ENCODE peak calls at places on chromosome 11, in eight cellular contexts. One of them, this sample, is unnamed. For H3K36me3 and H3K9me3, the result is how much of the 10 kb centered on the place peaks cover.

GRCh38 chr11:1257366-1257765 is 34.5 kb downstream of the MUC5B start:
- DNase-seq in heart right ventricle: no peak
- DNase-seq in neural progenitor cell: no peak
- DNase-seq in ovary: no peak
- DNase-seq in psoas muscle: no peak
- DNase-seq in CD4-positive, alpha-beta memory T cell: no peak
- DNase-seq in mesenchymal stem cell: no peak
- DNase-seq in cardiac muscle cell: no peak
- DNase-seq in this sample: no peak

GRCh38 chr11:131217313-131218297 is 152.8 kb upstream of the NTM start:
- DNase-seq in heart right ventricle: no peak
- DNase-seq in neural progenitor cell: no peak
- DNase-seq in ovary: no peak
- DNase-seq in psoas muscle: no peak
- DNase-seq in CD4-positive, alpha-beta memory T cell: no peak
- DNase-seq in mesenchymal stem cell: no peak
- DNase-seq in cardiac muscle cell: no peak
- DNase-seq in this sample: no peak

GRCh38 chr11:22583963-22584492 is 41.6 kb downstream of the FANCF start:
- DNase-seq in heart right ventricle: no peak
- DNase-seq in neural progenitor cell: no peak
- DNase-seq in ovary: no peak
- DNase-seq in psoas muscle: no peak
- DNase-seq in CD4-positive, alpha-beta memory T cell: no peak
- DNase-seq in mesenchymal stem cell: no peak
- DNase-seq in cardiac muscle cell: no peak
- DNase-seq in this sample: no peak

GRCh38 chr11:105824494-105825013 is 197.5 kb downstream of the MSANTD4 start:
- DNase-seq in heart right ventricle: no peak
- DNase-seq in neural progenitor cell: no peak
- DNase-seq in ovary: no peak
- DNase-seq in psoas muscle: no peak
- DNase-seq in CD4-positive, alpha-beta memory T cell: no peak
- DNase-seq in mesenchymal stem cell: no peak
- DNase-seq in cardiac muscle cell: no peak
- DNase-seq in this sample: no peak

GRCh38 chr11:45933131-45933821 is 10.8 kb downstream of the LARGE2 start:
- DNase-seq in heart right ventricle: no peak
- DNase-seq in neural progenitor cell: no peak
- DNase-seq in ovary: peak
- DNase-seq in psoas muscle: no peak
- DNase-seq in CD4-positive, alpha-beta memory T cell: no peak
- DNase-seq in mesenchymal stem cell: peak
- DNase-seq in cardiac muscle cell: peak
- DNase-seq in this sample: no peak

GRCh38 chr11:57681168-57681567 is 13.3 kb downstream of the ZDHHC5 start:
- DNase-seq in heart right ventricle: no peak
- DNase-seq in neural progenitor cell: no peak
- DNase-seq in ovary: no peak
- DNase-seq in psoas muscle: no peak
- DNase-seq in CD4-positive, alpha-beta memory T cell: no peak
- DNase-seq in mesenchymal stem cell: no peak
- DNase-seq in cardiac muscle cell: no peak
- DNase-seq in this sample: no peak

GRCh38 chr11:108160970-108161566 is 39.7 kb downstream of the ACAT1 start:
- DNase-seq in heart right ventricle: no peak
- DNase-seq in neural progenitor cell: no peak
- DNase-seq in ovary: no peak
- DNase-seq in psoas muscle: no peak
- DNase-seq in CD4-positive, alpha-beta memory T cell: no peak
- DNase-seq in mesenchymal stem cell: no peak
- DNase-seq in cardiac muscle cell: no peak
- DNase-seq in this sample: no peak

GRCh38 chr11:64864473-64865285 is 13.7 kb downstream of the EHD1 start:
- DNase-seq in heart right ventricle: peak
- DNase-seq in neural progenitor cell: peak
- DNase-seq in ovary: peak
- DNase-seq in psoas muscle: peak
- DNase-seq in CD4-positive, alpha-beta memory T cell: no peak
- DNase-seq in mesenchymal stem cell: peak
- DNase-seq in cardiac muscle cell: peak
- DNase-seq in this sample: peak

GRCh38 chr11:58164389-58164788 is 24.5 kb upstream of the OR9Q2 start:
- DNase-seq in heart right ventricle: no peak
- DNase-seq in neural progenitor cell: no peak
- DNase-seq in ovary: no peak
- DNase-seq in psoas muscle: no peak
- DNase-seq in CD4-positive, alpha-beta memory T cell: no peak
- DNase-seq in mesenchymal stem cell: no peak
- DNase-seq in cardiac muscle cell: no peak
- DNase-seq in this sample: no peak

GRCh38 chr11:57476223-57476882 is 16.0 kb downstream of the RTN4RL2 start:
- DNase-seq in heart right ventricle: no peak
- DNase-seq in neural progenitor cell: peak
- DNase-seq in ovary: peak
- DNase-seq in psoas muscle: peak
- DNase-seq in CD4-positive, alpha-beta memory T cell: peak
- DNase-seq in mesenchymal stem cell: no peak
- DNase-seq in cardiac muscle cell: no peak
- DNase-seq in this sample: no peak

GRCh38 chr11:126522152-126522551 is 166.7 kb downstream of the ST3GAL4 start:
- DNase-seq in heart right ventricle: no peak
- DNase-seq in neural progenitor cell: no peak
- DNase-seq in ovary: no peak
- DNase-seq in psoas muscle: no peak
- DNase-seq in CD4-positive, alpha-beta memory T cell: no peak
- DNase-seq in mesenchymal stem cell: no peak
- DNase-seq in cardiac muscle cell: peak
- DNase-seq in this sample: no peak

GRCh38 chr11:20056109-20057054 is 103.9 kb downstream of the DBX1 start:
- DNase-seq in heart right ventricle: no peak
- DNase-seq in neural progenitor cell: no peak
- DNase-seq in ovary: no peak
- DNase-seq in psoas muscle: peak
- DNase-seq in CD4-positive, alpha-beta memory T cell: no peak
- DNase-seq in mesenchymal stem cell: no peak
- DNase-seq in cardiac muscle cell: no peak
- DNase-seq in this sample: no peak

GRCh38 chr11:32145282-32145681 is 54.4 kb downstream of the RCN1 start:
- DNase-seq in heart right ventricle: no peak
- DNase-seq in neural progenitor cell: no peak
- DNase-seq in ovary: no peak
- DNase-seq in psoas muscle: no peak
- DNase-seq in CD4-positive, alpha-beta memory T cell: no peak
- DNase-seq in mesenchymal stem cell: no peak
- DNase-seq in cardiac muscle cell: no peak
- DNase-seq in this sample: no peak

GRCh38 chr11:75105462-75105925 is 8.8 kb upstream of the OR2AT4 start:
- DNase-seq in heart right ventricle: no peak
- DNase-seq in neural progenitor cell: peak
- DNase-seq in ovary: no peak
- DNase-seq in psoas muscle: no peak
- DNase-seq in CD4-positive, alpha-beta memory T cell: no peak
- DNase-seq in mesenchymal stem cell: no peak
- DNase-seq in cardiac muscle cell: no peak
- DNase-seq in this sample: no peak

GRCh38 chr11:134987223-134987768 is 575.3 kb upstream of the B3GAT1 start:
- DNase-seq in heart right ventricle: no peak
- DNase-seq in neural progenitor cell: no peak
- DNase-seq in ovary: no peak
- DNase-seq in psoas muscle: no peak
- DNase-seq in CD4-positive, alpha-beta memory T cell: no peak
- DNase-seq in mesenchymal stem cell: no peak
- DNase-seq in cardiac muscle cell: no peak
- DNase-seq in this sample: no peak
- H3K27ac ChIP-seq in heart right ventricle: no peak
- H3K27ac ChIP-seq in neural progenitor cell: no peak
- H3K27ac ChIP-seq in ovary: no peak
- H3K27ac ChIP-seq in psoas muscle: no peak
- H3K27ac ChIP-seq in CD4-positive, alpha-beta memory T cell: no peak
- H3K27ac ChIP-seq in mesenchymal stem cell: no peak
- H3K27ac ChIP-seq in cardiac muscle cell: no peak
- H3K27ac ChIP-seq in this sample: no peak

GRCh38 chr11:70410276-70410675 is 11.9 kb downstream of the CTTN start:
- DNase-seq in heart right ventricle: peak
- DNase-seq in neural progenitor cell: no peak
- DNase-seq in ovary: no peak
- DNase-seq in psoas muscle: no peak
- DNase-seq in CD4-positive, alpha-beta memory T cell: no peak
- DNase-seq in mesenchymal stem cell: no peak
- DNase-seq in cardiac muscle cell: no peak
- DNase-seq in this sample: no peak
- H3K36me3 ChIP-seq in heart right ventricle: half or more
- H3K36me3 ChIP-seq in neural progenitor cell: under half
- H3K36me3 ChIP-seq in ovary: under half
- H3K36me3 ChIP-seq in psoas muscle: under half
- H3K36me3 ChIP-seq in CD4-positive, alpha-beta memory T cell: under half
- H3K36me3 ChIP-seq in mesenchymal stem cell: half or more
- H3K36me3 ChIP-seq in cardiac muscle cell: half or more
- H3K36me3 ChIP-seq in this sample: half or more

DNA sequence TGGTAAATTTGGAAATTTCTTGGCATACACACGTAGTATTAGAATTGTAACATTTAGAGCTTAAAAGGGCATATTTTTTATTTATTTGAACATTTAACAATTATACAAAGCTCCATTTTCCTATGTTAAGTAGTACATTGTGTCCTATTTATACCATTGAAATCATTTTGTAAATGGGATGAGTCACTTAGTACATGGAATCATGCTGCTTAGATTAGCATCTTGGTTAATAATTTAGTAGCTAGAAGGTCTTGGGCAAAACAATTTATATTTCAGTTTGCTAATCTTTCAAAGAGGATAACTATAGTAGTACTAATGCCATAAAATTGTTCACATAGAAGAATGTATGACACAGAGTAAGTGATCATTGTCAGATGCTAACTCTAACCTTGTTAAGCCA is 450.1 kb upstream of the LUZP2 start:
- DNase-seq in heart right ventricle: no peak
- DNase-seq in neural progenitor cell: no peak
- DNase-seq in ovary: no peak
- DNase-seq in psoas muscle: no peak
- DNase-seq in CD4-positive, alpha-beta memory T cell: no peak
- DNase-seq in mesenchymal stem cell: peak
- DNase-seq in cardiac muscle cell: no peak
- DNase-seq in this sample: no peak
- H3K9me3 ChIP-seq in heart right ventricle: under half
- H3K9me3 ChIP-seq in neural progenitor cell: under half
- H3K9me3 ChIP-seq in ovary: under half
- H3K9me3 ChIP-seq in psoas muscle: under half
- H3K9me3 ChIP-seq in CD4-positive, alpha-beta memory T cell: under half
- H3K9me3 ChIP-seq in mesenchymal stem cell: under half
- H3K9me3 ChIP-seq in cardiac muscle cell: under half
- H3K9me3 ChIP-seq in this sample: under half

GRCh38 chr11:36498721-36499120 is 11.4 kb downstream of the TRAF6 start:
- DNase-seq in heart right ventricle: no peak
- DNase-seq in neural progenitor cell: no peak
- DNase-seq in ovary: no peak
- DNase-seq in psoas muscle: no peak
- DNase-seq in CD4-positive, alpha-beta memory T cell: no peak
- DNase-seq in mesenchymal stem cell: no peak
- DNase-seq in cardiac muscle cell: no peak
- DNase-seq in this sample: no peak

GRCh38 chr11:36499325-36499724 is 10.7 kb downstream of the TRAF6 start:
- DNase-seq in heart right ventricle: no peak
- DNase-seq in neural progenitor cell: no peak
- DNase-seq in ovary: no peak
- DNase-seq in psoas muscle: no peak
- DNase-seq in CD4-positive, alpha-beta memory T cell: no peak
- DNase-seq in mesenchymal stem cell: no peak
- DNase-seq in cardiac muscle cell: no peak
- DNase-seq in this sample: no peak

GRCh38 chr11:36500315-36500721 is 9.8 kb downstream of the TRAF6 start:
- DNase-seq in heart right ventricle: peak
- DNase-seq in neural progenitor cell: peak
- DNase-seq in ovary: no peak
- DNase-seq in psoas muscle: no peak
- DNase-seq in CD4-positive, alpha-beta memory T cell: no peak
- DNase-seq in mesenchymal stem cell: peak
- DNase-seq in cardiac muscle cell: peak
- DNase-seq in this sample: no peak

GRCh38 chr11:36501236-36501635 is 8.8 kb downstream of the TRAF6 start:
- DNase-seq in heart right ventricle: no peak
- DNase-seq in neural progenitor cell: no peak
- DNase-seq in ovary: no peak
- DNase-seq in psoas muscle: no peak
- DNase-seq in CD4-positive, alpha-beta memory T cell: no peak
- DNase-seq in mesenchymal stem cell: no peak
- DNase-seq in cardiac muscle cell: peak
- DNase-seq in this sample: no peak
- H3K27ac ChIP-seq in heart right ventricle: no peak
- H3K27ac ChIP-seq in neural progenitor cell: no peak
- H3K27ac ChIP-seq in ovary: no peak
- H3K27ac ChIP-seq in psoas muscle: peak
- H3K27ac ChIP-seq in CD4-positive, alpha-beta memory T cell: no peak
- H3K27ac ChIP-seq in mesenchymal stem cell: peak
- H3K27ac ChIP-seq in cardiac muscle cell: peak
- H3K27ac ChIP-seq in this sample: peak

DNA sequence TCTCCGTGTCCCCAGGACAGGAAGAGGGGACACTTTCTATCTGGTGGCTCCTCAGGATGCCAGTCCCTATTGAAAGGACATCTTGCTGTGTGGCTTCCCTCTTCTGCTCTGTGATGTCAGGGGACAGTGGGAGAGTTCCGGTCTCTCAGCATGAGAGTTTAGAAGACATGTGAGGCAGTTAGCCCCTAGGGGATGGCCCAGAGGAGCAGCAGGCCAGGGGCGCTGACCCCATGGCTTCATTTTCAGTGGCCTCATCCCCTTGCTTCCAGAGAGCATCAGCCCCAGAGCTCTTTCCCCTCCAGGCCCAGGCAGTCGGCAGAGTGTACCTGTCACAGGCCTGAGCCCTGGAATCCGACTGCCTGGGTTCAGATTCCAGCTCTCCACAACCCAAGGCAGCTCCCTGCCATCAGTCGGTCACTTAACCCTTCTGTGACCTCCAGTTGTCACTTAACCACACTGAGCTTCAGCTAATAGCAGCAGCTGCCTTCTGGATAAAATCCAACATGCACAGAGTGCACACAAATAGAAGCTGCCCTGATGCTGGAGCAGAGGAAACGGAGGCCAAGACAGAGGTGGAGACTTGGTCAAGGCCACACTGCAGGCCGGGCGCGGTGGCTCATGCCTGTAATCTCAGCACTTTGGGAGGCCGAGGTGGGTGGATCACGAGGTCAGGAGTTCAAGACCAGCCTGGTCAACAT is 14.1 kb upstream of the LRRC10B start:
- DNase-seq in heart right ventricle: peak
- DNase-seq in neural progenitor cell: no peak
- DNase-seq in ovary: no peak
- DNase-seq in psoas muscle: no peak
- DNase-seq in CD4-positive, alpha-beta memory T cell: no peak
- DNase-seq in mesenchymal stem cell: no peak
- DNase-seq in cardiac muscle cell: no peak
- DNase-seq in this sample: no peak
- H3K36me3 ChIP-seq in heart right ventricle: under half
- H3K36me3 ChIP-seq in neural progenitor cell: under half
- H3K36me3 ChIP-seq in ovary: under half
- H3K36me3 ChIP-seq in psoas muscle: under half
- H3K36me3 ChIP-seq in CD4-positive, alpha-beta memory T cell: under half
- H3K36me3 ChIP-seq in mesenchymal stem cell: under half
- H3K36me3 ChIP-seq in cardiac muscle cell: under half
- H3K36me3 ChIP-seq in this sample: under half